ENCODE peak calls at places on chromosomes 2 and 18, in four cellular contexts. One of them, this sample, is unnamed. For H3K9me3, the result is how much of the 10 kb centered on the place peaks cover.

GRCh38 chr18:51884039-51884438 is 456.0 kb upstream of the DCC start:
- DNase-seq in effector memory CD4-positive, alpha-beta T cell: no peak
- DNase-seq in neuronal stem cell: no peak
- DNase-seq in aorta: no peak
- DNase-seq in this sample: no peak

GRCh38 chr2:198314559-198315153 is 510.3 kb downstream of the PLCL1 start:
- DNase-seq in effector memory CD4-positive, alpha-beta T cell: no peak
- DNase-seq in neuronal stem cell: peak
- DNase-seq in aorta: no peak
- DNase-seq in this sample: no peak

GRCh38 chr2:174939046-174939445 is 66.1 kb downstream of the CHN1 start:
- DNase-seq in effector memory CD4-positive, alpha-beta T cell: no peak
- DNase-seq in neuronal stem cell: no peak
- DNase-seq in aorta: no peak
- DNase-seq in this sample: no peak

GRCh38 chr2:239813261-239814135 is 211.6 kb downstream of the NDUFA10 start:
- DNase-seq in neuronal stem cell: no peak
- DNase-seq in effector memory CD4-positive, alpha-beta T cell: no peak
- DNase-seq in aorta: peak
- DNase-seq in this sample: no peak

GRCh38 chr2:29072251-29072650 is 2.1 kb downstream of the PCARE start:
- DNase-seq in aorta: no peak
- DNase-seq in neuronal stem cell: no peak
- DNase-seq in effector memory CD4-positive, alpha-beta T cell: no peak
- DNase-seq in this sample: no peak

GRCh38 chr2:105447476-105447875 is 48.6 kb upstream of the FHL2 start:
- DNase-seq in neuronal stem cell: no peak
- DNase-seq in effector memory CD4-positive, alpha-beta T cell: no peak
- DNase-seq in aorta: no peak
- DNase-seq in this sample: no peak

GRCh38 chr2:101426808-101427207 is 39.5 kb upstream of the CREG2 start:
- DNase-seq in neuronal stem cell: no peak
- DNase-seq in aorta: no peak
- DNase-seq in effector memory CD4-positive, alpha-beta T cell: no peak
- DNase-seq in this sample: no peak

GRCh38 chr18:46273861-46274260 is 169.7 kb downstream of the HAUS1 start:
- DNase-seq in neuronal stem cell: no peak
- DNase-seq in effector memory CD4-positive, alpha-beta T cell: no peak
- DNase-seq in aorta: no peak
- DNase-seq in this sample: no peak

GRCh38 chr18:58870130-58870529 is 5.5 kb downstream of the ZNF532 start:
- DNase-seq in effector memory CD4-positive, alpha-beta T cell: no peak
- DNase-seq in aorta: no peak
- DNase-seq in neuronal stem cell: no peak
- DNase-seq in this sample: no peak

GRCh38 chr18:77967791-77968190 is 718.1 kb downstream of the GALR1 start:
- DNase-seq in neuronal stem cell: no peak
- DNase-seq in aorta: no peak
- DNase-seq in effector memory CD4-positive, alpha-beta T cell: no peak
- DNase-seq in this sample: no peak

GRCh38 chr2:195251221-195251620 is 405.8 kb upstream of the SLC39A10 start:
- DNase-seq in effector memory CD4-positive, alpha-beta T cell: no peak
- DNase-seq in neuronal stem cell: no peak
- DNase-seq in aorta: no peak
- DNase-seq in this sample: no peak

GRCh38 chr18:27005589-27005988 is 140.1 kb upstream of the AQP4 start:
- DNase-seq in effector memory CD4-positive, alpha-beta T cell: no peak
- DNase-seq in neuronal stem cell: no peak
- DNase-seq in aorta: no peak
- DNase-seq in this sample: no peak

GRCh38 chr18:50286391-50287027 is 983 bp downstream of the CXXC1 start:
- DNase-seq in aorta: peak
- DNase-seq in effector memory CD4-positive, alpha-beta T cell: no peak
- DNase-seq in neuronal stem cell: no peak
- DNase-seq in this sample: no peak

GRCh38 chr2:215982465-215982875 is 30.9 kb downstream of the MREG start:
- DNase-seq in aorta: no peak
- DNase-seq in neuronal stem cell: no peak
- DNase-seq in effector memory CD4-positive, alpha-beta T cell: no peak
- DNase-seq in this sample: no peak

GRCh38 chr2:235940330-235940729 is 227.9 kb downstream of the GBX2 start:
- DNase-seq in effector memory CD4-positive, alpha-beta T cell: no peak
- DNase-seq in aorta: peak
- DNase-seq in neuronal stem cell: no peak
- DNase-seq in this sample: no peak

GRCh38 chr2:176074919-176075425 is 8.8 kb downstream of the EVX2 start:
- DNase-seq in aorta: no peak
- DNase-seq in neuronal stem cell: no peak
- DNase-seq in effector memory CD4-positive, alpha-beta T cell: no peak
- DNase-seq in this sample: no peak

GRCh38 chr2:73225513-73226360 is 7.3 kb downstream of the PRADC1 start:
- DNase-seq in aorta: no peak
- DNase-seq in neuronal stem cell: no peak
- DNase-seq in effector memory CD4-positive, alpha-beta T cell: no peak
- DNase-seq in this sample: no peak

GRCh38 chr18:3688682-3689081 is 238.7 kb downstream of the TGIF1 start:
- DNase-seq in aorta: no peak
- DNase-seq in neuronal stem cell: no peak
- DNase-seq in effector memory CD4-positive, alpha-beta T cell: no peak
- DNase-seq in this sample: no peak

GRCh38 chr18:10519999-10520935 is 5.6 kb upstream of the NAPG start:
- DNase-seq in aorta: peak
- DNase-seq in neuronal stem cell: peak
- DNase-seq in effector memory CD4-positive, alpha-beta T cell: no peak
- DNase-seq in this sample: no peak

GRCh38 chr2:213991454-213992108 is 419.3 kb upstream of the VWC2L start:
- DNase-seq in neuronal stem cell: no peak
- DNase-seq in effector memory CD4-positive, alpha-beta T cell: no peak
- DNase-seq in aorta: no peak
- DNase-seq in this sample: no peak

GRCh38 chr2:144480257-144480656 is 39.7 kb downstream of the ZEB2 start:
- DNase-seq in effector memory CD4-positive, alpha-beta T cell: no peak
- DNase-seq in neuronal stem cell: no peak
- DNase-seq in aorta: no peak
- DNase-seq in this sample: no peak

GRCh38 chr2:172137943-172138342 is 35.2 kb upstream of the DLX2 start:
- DNase-seq in effector memory CD4-positive, alpha-beta T cell: no peak
- DNase-seq in neuronal stem cell: no peak
- DNase-seq in aorta: no peak
- DNase-seq in this sample: no peak

GRCh38 chr18:27473359-27473758 is 288.3 kb upstream of the CHST9 start:
- DNase-seq in neuronal stem cell: no peak
- DNase-seq in aorta: no peak
- DNase-seq in effector memory CD4-positive, alpha-beta T cell: no peak
- DNase-seq in this sample: no peak

GRCh38 chr2:170122883-170123547 is 54.9 kb upstream of the MYO3B start:
- DNase-seq in aorta: no peak
- DNase-seq in effector memory CD4-positive, alpha-beta T cell: no peak
- DNase-seq in neuronal stem cell: no peak
- DNase-seq in this sample: no peak

GRCh38 chr2:209937893-209938292 is 64.5 kb upstream of the RPE start:
- DNase-seq in effector memory CD4-positive, alpha-beta T cell: no peak
- DNase-seq in aorta: no peak
- DNase-seq in neuronal stem cell: no peak
- DNase-seq in this sample: no peak

GRCh38 chr2:227365833-227366232 is 13.3 kb downstream of the TM4SF20 start:
- DNase-seq in aorta: no peak
- DNase-seq in neuronal stem cell: no peak
- DNase-seq in effector memory CD4-positive, alpha-beta T cell: no peak
- DNase-seq in this sample: no peak

GRCh38 chr2:189379287-189379630 is 62.0 kb upstream of the WDR75 start:
- DNase-seq in neuronal stem cell: no peak
- DNase-seq in effector memory CD4-positive, alpha-beta T cell: no peak
- DNase-seq in aorta: no peak
- DNase-seq in this sample: no peak

GRCh38 chr2:164620873-164621760 is at the start of gene GRB14:
- DNase-seq in effector memory CD4-positive, alpha-beta T cell: no peak
- DNase-seq in aorta: peak
- DNase-seq in neuronal stem cell: no peak
- DNase-seq in this sample: no peak

GRCh38 chr2:84991404-84992151 is 20.6 kb downstream of the KCMF1 start:
- DNase-seq in neuronal stem cell: no peak
- DNase-seq in effector memory CD4-positive, alpha-beta T cell: no peak
- DNase-seq in aorta: no peak
- DNase-seq in this sample: no peak

GRCh38 chr2:216107760-216108159 is 1.4 kb upstream of the XRCC5 start:
- DNase-seq in effector memory CD4-positive, alpha-beta T cell: no peak
- DNase-seq in aorta: no peak
- DNase-seq in neuronal stem cell: peak
- DNase-seq in this sample: no peak

GRCh38 chr2:47141520-47141919 is 13.6 kb downstream of the STPG4 start:
- DNase-seq in effector memory CD4-positive, alpha-beta T cell: no peak
- DNase-seq in neuronal stem cell: no peak
- DNase-seq in aorta: no peak
- DNase-seq in this sample: no peak

GRCh38 chr2:68606759-68607158 is 36.6 kb upstream of the PROKR1 start:
- DNase-seq in aorta: no peak
- DNase-seq in neuronal stem cell: no peak
- DNase-seq in effector memory CD4-positive, alpha-beta T cell: no peak
- DNase-seq in this sample: no peak

GRCh38 chr2:68603059-68603458 is 40.3 kb upstream of the PROKR1 start:
- DNase-seq in effector memory CD4-positive, alpha-beta T cell: no peak
- DNase-seq in neuronal stem cell: no peak
- DNase-seq in aorta: no peak
- DNase-seq in this sample: no peak

GRCh38 chr2:68604077-68604476 is 39.3 kb upstream of the PROKR1 start:
- DNase-seq in effector memory CD4-positive, alpha-beta T cell: no peak
- DNase-seq in neuronal stem cell: no peak
- DNase-seq in aorta: no peak
- DNase-seq in this sample: no peak

GRCh38 chr2:68605939-68606338 is 37.4 kb upstream of the PROKR1 start:
- DNase-seq in effector memory CD4-positive, alpha-beta T cell: no peak
- DNase-seq in neuronal stem cell: no peak
- DNase-seq in aorta: no peak
- DNase-seq in this sample: no peak

DNA sequence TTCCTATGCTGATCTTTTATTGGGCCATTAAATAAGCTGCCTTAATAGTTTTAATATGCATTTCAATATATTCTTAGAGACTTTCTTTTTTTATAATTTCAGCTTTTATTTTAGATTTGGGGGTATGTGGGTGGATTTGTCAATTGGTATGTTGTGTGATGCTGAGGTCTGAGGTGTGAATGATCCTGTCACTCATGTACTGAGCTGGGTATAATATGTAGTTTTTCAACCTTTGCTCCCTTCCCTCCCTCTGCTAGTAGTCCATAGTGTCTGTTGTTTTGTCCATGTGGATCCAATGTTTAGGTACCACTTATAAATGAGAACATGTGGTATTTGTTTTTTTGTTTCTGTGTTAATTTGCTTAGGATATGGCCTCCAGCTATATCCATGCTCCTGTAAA is 35.5 kb upstream of the PROKR1 start:
- DNase-seq in effector memory CD4-positive, alpha-beta T cell: no peak
- DNase-seq in aorta: no peak
- DNase-seq in neuronal stem cell: no peak
- DNase-seq in this sample: no peak
- H3K9me3 ChIP-seq in effector memory CD4-positive, alpha-beta T cell: under half
- H3K9me3 ChIP-seq in aorta: under half
- H3K9me3 ChIP-seq in neuronal stem cell: under half
- H3K9me3 ChIP-seq in this sample: under half

GRCh38 chr18:6327895-6328623 is 86.7 kb downstream of the L3MBTL4 start:
- DNase-seq in effector memory CD4-positive, alpha-beta T cell: no peak
- DNase-seq in aorta: no peak
- DNase-seq in neuronal stem cell: no peak
- DNase-seq in this sample: no peak

GRCh38 chr18:6326566-6326965 is 88.1 kb downstream of the L3MBTL4 start:
- DNase-seq in neuronal stem cell: no peak
- DNase-seq in aorta: no peak
- DNase-seq in effector memory CD4-positive, alpha-beta T cell: no peak
- DNase-seq in this sample: no peak

GRCh38 chr18:6328624-6329016 is 86.1 kb downstream of the L3MBTL4 start:
- DNase-seq in aorta: no peak
- DNase-seq in effector memory CD4-positive, alpha-beta T cell: no peak
- DNase-seq in neuronal stem cell: no peak
- DNase-seq in this sample: no peak

GRCh38 chr18:6327485-6327884 is 87.2 kb downstream of the L3MBTL4 start:
- DNase-seq in aorta: no peak
- DNase-seq in effector memory CD4-positive, alpha-beta T cell: no peak
- DNase-seq in neuronal stem cell: no peak
- DNase-seq in this sample: no peak

DNA sequence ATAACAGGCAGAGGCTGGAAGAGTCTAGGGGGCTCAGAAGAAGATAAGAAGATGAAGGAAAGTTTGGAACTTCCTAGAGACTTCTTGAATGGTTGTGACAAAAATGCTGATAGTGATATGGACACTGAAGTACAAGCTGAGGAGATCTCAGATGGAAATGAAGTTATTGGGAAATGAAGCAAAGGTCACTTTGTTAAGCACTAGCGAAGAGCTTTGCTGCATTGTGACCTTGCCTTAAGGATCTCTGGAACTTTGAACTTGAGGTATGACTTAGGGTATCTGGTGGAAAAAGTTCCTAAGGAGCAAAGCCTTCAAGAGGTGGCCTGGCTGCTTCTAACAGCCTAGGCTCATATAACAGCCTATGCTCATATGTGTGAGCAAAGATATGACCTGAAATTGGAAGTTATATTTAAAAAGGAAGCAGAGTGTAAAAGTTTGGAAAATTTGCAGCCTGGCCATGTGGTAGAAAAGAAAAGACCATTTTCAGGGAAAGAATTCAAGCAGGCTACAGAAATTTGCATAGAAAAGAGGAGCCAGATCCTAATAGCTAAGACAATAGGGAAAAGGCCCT is 91.3 kb downstream of the L3MBTL4 start:
- DNase-seq in effector memory CD4-positive, alpha-beta T cell: no peak
- DNase-seq in neuronal stem cell: no peak
- DNase-seq in aorta: no peak
- DNase-seq in this sample: no peak
- H3K9me3 ChIP-seq in effector memory CD4-positive, alpha-beta T cell: under half
- H3K9me3 ChIP-seq in neuronal stem cell: under half
- H3K9me3 ChIP-seq in aorta: under half
- H3K9me3 ChIP-seq in this sample: under half

DNA sequence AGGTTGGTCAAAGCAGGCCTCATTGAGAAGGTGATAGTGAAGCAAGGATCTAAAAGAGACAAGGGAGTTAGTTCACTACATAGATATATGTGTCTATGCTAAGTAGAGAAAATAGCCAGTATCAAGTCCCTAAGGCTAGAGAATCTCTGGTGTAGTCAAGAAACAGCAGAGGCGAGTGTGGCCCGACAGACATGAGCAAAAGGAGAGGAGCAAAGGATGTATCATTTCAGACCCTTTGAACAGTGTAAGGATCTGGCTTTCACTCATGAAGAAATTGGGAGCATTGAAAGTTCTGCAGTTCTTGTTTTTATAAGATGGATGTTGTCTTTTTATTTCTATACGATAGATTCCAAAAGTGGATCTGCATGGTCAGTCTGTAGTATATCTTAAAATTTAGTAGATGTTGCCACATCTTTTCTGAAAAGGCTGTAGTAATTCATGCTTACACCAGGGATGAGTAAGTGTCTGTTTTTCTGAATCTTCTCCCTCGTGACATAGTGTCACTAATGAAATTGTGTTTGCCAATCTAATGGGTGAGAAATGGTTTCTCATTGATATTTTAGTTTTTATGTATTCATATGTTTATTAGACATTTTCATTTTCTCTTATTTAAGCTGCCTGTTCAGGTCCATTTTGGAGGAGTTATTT is 18.8 kb downstream of the SP100 start:
- DNase-seq in neuronal stem cell: no peak
- DNase-seq in effector memory CD4-positive, alpha-beta T cell: no peak
- DNase-seq in aorta: no peak
- DNase-seq in this sample: no peak
- H3K9me3 ChIP-seq in neuronal stem cell: under half
- H3K9me3 ChIP-seq in effector memory CD4-positive, alpha-beta T cell: under half
- H3K9me3 ChIP-seq in aorta: under half
- H3K9me3 ChIP-seq in this sample: under half

GRCh38 chr18:76747676-76748075 is 74.7 kb upstream of the ZNF236 start:
- DNase-seq in neuronal stem cell: no peak
- DNase-seq in effector memory CD4-positive, alpha-beta T cell: no peak
- DNase-seq in aorta: no peak
- DNase-seq in this sample: no peak
- H3K9me3 ChIP-seq in neuronal stem cell: under half
- H3K9me3 ChIP-seq in effector memory CD4-positive, alpha-beta T cell: under half
- H3K9me3 ChIP-seq in aorta: under half
- H3K9me3 ChIP-seq in this sample: under half

This sample was measured in T-helper 17 cell.